ENCODE peak calls at places on chromosomes 6 and 20, in seven cellular contexts. V is stimulated activated CD8-positive, alpha-beta memory T cell treated with anti-CD3 and anti-CD28 coated beads, Interleukin-7, amount 100 ng/mL, for 48 hours; R is NCI-H446 treated with DMSO at 0.1 percent for 48 hours; L is body of pancreas; D is RPMI8226; C is esophagus squamous epithelium; A is Peyer's patch. Q is an unnamed sample.

GRCh38 chr20:38342196-38342595 is 4.1 kb upstream of the LBP start:
- DNase-seq in V (no peak), R (no peak), L (no peak), D (no peak), C (no peak), A (no peak), Q (peak)

GRCh38 chr6:146943673-146944072 is 260.5 kb upstream of the STXBP5 start:
- DNase-seq in V (no peak), R (no peak), L (no peak), D (no peak), C (no peak), A (no peak), Q (no peak)

GRCh38 chr20:35845561-35845960 is 73.7 kb downstream of the PHF20 start:
- DNase-seq in V (no peak), R (no peak), L (no peak), D (no peak), C (no peak), A (no peak), Q (no peak)

GRCh38 chr6:41878961-41879405 is 16.2 kb downstream of the USP49 start:
- DNase-seq in V (no peak), R (no peak), L (no peak), D (no peak), C (no peak), A (no peak), Q (no peak)

GRCh38 chr6:20877008-20877937 is 343.0 kb downstream of the CDKAL1 start:
- DNase-seq in V (peak), R (no peak), L (peak), D (no peak), C (peak), A (peak), Q (peak)

GRCh38 chr20:54355631-54356280 is 119.6 kb upstream of the DOK5 start:
- DNase-seq in V (no peak), R (peak), L (no peak), D (no peak), C (no peak), A (no peak), Q (no peak)

GRCh38 chr20:32019156-32019510 is 8.9 kb downstream of the CCM2L start:
- DNase-seq in V (no peak), R (no peak), L (no peak), D (no peak), C (no peak), A (no peak), Q (no peak)

GRCh38 chr6:89986650-89987074 is 92.4 kb downstream of the GJA10 start:
- DNase-seq in V (no peak), R (peak), L (no peak), D (no peak), C (no peak), A (no peak), Q (no peak)

GRCh38 chr6:333379-334002 is 41.2 kb downstream of the DUSP22 start:
- DNase-seq in V (no peak), R (no peak), L (no peak), D (no peak), C (no peak), A (peak), Q (peak)

GRCh38 chr6:33690766-33691165 is 20.7 kb downstream of the UQCC2 start:
- DNase-seq in V (no peak), R (no peak), L (no peak), D (no peak), C (no peak), A (no peak), Q (peak)

GRCh38 chr20:31711416-31712111 is 11.1 kb downstream of the BCL2L1 start:
- DNase-seq in V (no peak), R (no peak), L (no peak), D (no peak), C (no peak), A (no peak), Q (no peak)

GRCh38 chr6:49849121-49849907 is 17.0 kb downstream of the CRISP1 start:
- DNase-seq in V (no peak), R (peak), L (no peak), D (peak), C (no peak), A (no peak), Q (no peak)

GRCh38 chr6:110714143-110714542 is 101.1 kb downstream of the CDK19 start:
- DNase-seq in V (no peak), R (no peak), L (no peak), D (no peak), C (no peak), A (no peak), Q (no peak)

GRCh38 chr6:26022737-26023136 is 60.1 kb downstream of the TRIM38 start:
- DNase-seq in V (no peak), R (no peak), L (no peak), D (no peak), C (no peak), A (no peak), Q (no peak)

GRCh38 chr20:48265791-48266190 is 480.5 kb upstream of the SULF2 start:
- DNase-seq in V (no peak), R (no peak), L (no peak), D (no peak), C (no peak), A (no peak), Q (no peak)

GRCh38 chr6:148611213-148611612 is 135.6 kb upstream of the UST start:
- DNase-seq in V (no peak), R (no peak), L (peak), D (no peak), C (no peak), A (no peak), Q (no peak)

GRCh38 chr6:37565267-37566208 is 65.8 kb upstream of the CCDC167 start:
- DNase-seq in V (no peak), R (no peak), L (no peak), D (no peak), C (no peak), A (no peak), Q (no peak)